ENCODE peak calls at places on chromosome 21, in seven cellular contexts. One of them, this sample, is unnamed.

GRCh38 chr21:15617968-15618367 is 111.8 kb upstream of the USP25 start:
- DNase-seq in HCT116: no peak
- DNase-seq in A549: peak
- DNase-seq in IMR-90: peak
- DNase-seq in SK-N-SH: peak
- DNase-seq in GM12878: no peak
- DNase-seq in K562: no peak
- DNase-seq in this sample: no peak

GRCh38 chr21:36572091-36572490 is 92.2 kb upstream of the CLDN14 start:
- DNase-seq in IMR-90: no peak
- DNase-seq in SK-N-SH: no peak
- DNase-seq in HCT116: no peak
- DNase-seq in K562: no peak
- DNase-seq in GM12878: no peak
- DNase-seq in A549: no peak
- DNase-seq in this sample: no peak

GRCh38 chr21:25412090-25412489 is 195.2 kb downstream of the MRPL39 start:
- DNase-seq in K562: no peak
- DNase-seq in IMR-90: peak
- DNase-seq in A549: no peak
- DNase-seq in SK-N-SH: no peak
- DNase-seq in GM12878: no peak
- DNase-seq in HCT116: no peak
- DNase-seq in this sample: no peak

GRCh38 chr21:43295016-43295958 is 126.5 kb downstream of the CRYAA start:
- DNase-seq in IMR-90: peak
- DNase-seq in HCT116: no peak
- DNase-seq in A549: peak
- DNase-seq in SK-N-SH: no peak
- DNase-seq in GM12878: no peak
- DNase-seq in K562: no peak
- DNase-seq in this sample: no peak

GRCh38 chr21:15080504-15080903 is 15.7 kb upstream of the NRIP1 start:
- DNase-seq in SK-N-SH: peak
- DNase-seq in K562: no peak
- DNase-seq in GM12878: no peak
- DNase-seq in A549: no peak
- DNase-seq in HCT116: no peak
- DNase-seq in IMR-90: no peak
- DNase-seq in this sample: no peak

GRCh38 chr21:31132574-31133242 is 94.4 kb upstream of the KRTAP19-8 start:
- DNase-seq in IMR-90: peak
- DNase-seq in A549: no peak
- DNase-seq in SK-N-SH: no peak
- DNase-seq in HCT116: no peak
- DNase-seq in GM12878: peak
- DNase-seq in K562: no peak
- DNase-seq in this sample: no peak

GRCh38 chr21:16323586-16323985 is 593.8 kb downstream of the USP25 start:
- DNase-seq in SK-N-SH: no peak
- DNase-seq in IMR-90: peak
- DNase-seq in HCT116: no peak
- DNase-seq in K562: no peak
- DNase-seq in GM12878: no peak
- DNase-seq in A549: no peak
- DNase-seq in this sample: no peak

GRCh38 chr21:38985423-38986378 is 180.0 kb downstream of the ETS2 start:
- DNase-seq in GM12878: peak
- DNase-seq in IMR-90: peak
- DNase-seq in SK-N-SH: peak
- DNase-seq in A549: no peak
- DNase-seq in K562: peak
- DNase-seq in HCT116: no peak
- DNase-seq in this sample: no peak

GRCh38 chr21:43853851-43854772 is 10.9 kb upstream of the AGPAT3 start:
- DNase-seq in IMR-90: no peak
- DNase-seq in A549: no peak
- DNase-seq in GM12878: no peak
- DNase-seq in HCT116: no peak
- DNase-seq in K562: no peak
- DNase-seq in SK-N-SH: no peak
- DNase-seq in this sample: no peak

GRCh38 chr21:32412162-32412997 is at the start of gene EVA1C:
- DNase-seq in K562: no peak
- DNase-seq in GM12878: no peak
- DNase-seq in HCT116: no peak
- DNase-seq in IMR-90: peak
- DNase-seq in A549: peak
- DNase-seq in SK-N-SH: peak
- DNase-seq in this sample: no peak

DNA sequence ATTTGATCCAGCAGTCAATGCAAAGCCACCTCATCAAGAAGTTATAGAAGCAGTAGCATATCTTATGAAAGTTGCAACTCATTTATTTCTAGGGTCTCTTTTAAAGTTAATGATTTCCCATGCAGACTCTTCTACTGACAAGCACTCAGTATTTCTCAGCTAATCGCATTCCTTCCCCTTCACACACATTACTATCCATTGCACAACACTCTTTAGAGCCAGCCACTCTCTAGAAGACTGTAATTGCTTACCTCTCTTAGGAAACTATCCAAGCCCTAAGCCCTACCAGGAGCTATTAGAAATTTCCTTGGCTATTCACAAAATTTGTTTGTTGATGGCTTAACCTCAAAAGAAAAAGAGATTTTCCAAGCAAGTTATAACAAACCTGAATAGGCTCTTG is 106.0 kb downstream of the ADAMTS1 start:
- DNase-seq in K562: no peak
- DNase-seq in A549: no peak
- DNase-seq in GM12878: no peak
- DNase-seq in SK-N-SH: no peak
- DNase-seq in HCT116: no peak
- DNase-seq in IMR-90: peak
- DNase-seq in this sample: no peak
- TF ChIP-seq RAD21 in K562: no peak
- TF ChIP-seq RAD21 in A549: no peak
- TF ChIP-seq RAD21 in GM12878: no peak
- TF ChIP-seq RAD21 in SK-N-SH: no peak
- TF ChIP-seq RAD21 in HCT116: no peak
- TF ChIP-seq RAD21 in IMR-90: no peak
- TF ChIP-seq RAD21 in this sample: no peak

DNA sequence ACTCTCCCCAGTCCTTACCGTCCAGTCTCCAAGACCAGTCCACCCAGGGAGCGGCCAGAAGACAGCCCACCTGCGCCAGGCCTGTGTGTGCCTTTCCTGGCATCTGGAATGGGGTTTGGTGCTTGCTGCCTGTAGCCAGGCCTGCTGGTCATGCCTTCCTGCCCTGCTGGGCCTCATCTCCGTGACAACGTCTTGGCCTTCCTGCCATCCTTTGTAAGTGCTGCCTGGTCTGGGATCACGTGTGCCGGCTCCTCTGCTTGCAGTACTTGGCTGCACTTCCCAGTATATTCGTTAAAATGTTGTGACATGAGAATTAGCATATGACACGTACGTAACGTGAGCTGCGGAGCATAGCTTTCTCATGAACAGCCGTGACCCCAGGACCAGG is 145.3 kb upstream of the COL6A1 start:
- DNase-seq in SK-N-SH: peak
- DNase-seq in GM12878: no peak
- DNase-seq in A549: no peak
- DNase-seq in K562: no peak
- DNase-seq in IMR-90: peak
- DNase-seq in HCT116: no peak
- DNase-seq in this sample: no peak
- TF ChIP-seq RAD21 in SK-N-SH: no peak
- TF ChIP-seq RAD21 in GM12878: no peak
- TF ChIP-seq RAD21 in A549: no peak
- TF ChIP-seq RAD21 in K562: no peak
- TF ChIP-seq RAD21 in IMR-90: no peak
- TF ChIP-seq RAD21 in HCT116: no peak
- TF ChIP-seq RAD21 in this sample: no peak

DNA sequence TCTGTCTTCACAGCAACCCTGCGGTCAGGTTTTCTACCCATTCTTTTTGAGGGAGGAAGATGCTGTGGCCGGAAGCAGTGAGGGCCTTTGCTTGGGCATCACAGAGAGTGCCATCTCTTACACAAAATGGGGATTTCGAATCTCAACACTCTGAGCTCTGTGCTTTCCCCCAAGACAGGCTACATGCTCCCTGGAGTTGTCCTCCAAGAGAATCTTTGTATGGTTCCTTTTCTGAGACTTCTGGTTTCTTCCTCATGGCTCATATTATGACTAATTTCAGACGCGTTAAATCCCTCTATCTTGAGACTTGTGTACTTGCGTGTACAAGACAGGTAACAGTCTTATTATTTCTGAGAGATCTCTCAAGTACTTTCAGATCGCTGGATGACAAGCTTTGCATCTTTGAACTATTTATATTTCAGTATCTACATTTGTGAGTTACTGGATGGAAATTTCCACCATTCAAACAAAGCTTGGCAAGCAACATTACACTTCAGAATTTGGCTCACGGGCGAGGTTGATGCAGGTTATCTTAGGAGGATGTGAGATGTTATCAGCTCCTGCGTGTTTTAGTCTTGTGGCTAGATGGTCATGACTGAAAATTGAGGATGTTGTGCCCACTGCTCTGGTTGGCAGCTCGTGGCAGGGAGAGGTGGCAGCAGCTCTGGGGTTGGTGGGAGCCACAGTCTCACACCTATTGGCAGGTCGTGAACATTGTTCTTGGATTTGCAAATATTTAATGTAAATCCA is 19.4 kb downstream of the ABCG1 start:
- DNase-seq in IMR-90: no peak
- DNase-seq in K562: no peak
- DNase-seq in HCT116: no peak
- DNase-seq in A549: no peak
- DNase-seq in SK-N-SH: no peak
- DNase-seq in GM12878: peak
- DNase-seq in this sample: no peak
- TF ChIP-seq RAD21 in IMR-90: no peak
- TF ChIP-seq RAD21 in K562: no peak
- TF ChIP-seq RAD21 in HCT116: no peak
- TF ChIP-seq RAD21 in A549: no peak
- TF ChIP-seq RAD21 in SK-N-SH: no peak
- TF ChIP-seq RAD21 in GM12878: no peak
- TF ChIP-seq RAD21 in this sample: no peak

DNA sequence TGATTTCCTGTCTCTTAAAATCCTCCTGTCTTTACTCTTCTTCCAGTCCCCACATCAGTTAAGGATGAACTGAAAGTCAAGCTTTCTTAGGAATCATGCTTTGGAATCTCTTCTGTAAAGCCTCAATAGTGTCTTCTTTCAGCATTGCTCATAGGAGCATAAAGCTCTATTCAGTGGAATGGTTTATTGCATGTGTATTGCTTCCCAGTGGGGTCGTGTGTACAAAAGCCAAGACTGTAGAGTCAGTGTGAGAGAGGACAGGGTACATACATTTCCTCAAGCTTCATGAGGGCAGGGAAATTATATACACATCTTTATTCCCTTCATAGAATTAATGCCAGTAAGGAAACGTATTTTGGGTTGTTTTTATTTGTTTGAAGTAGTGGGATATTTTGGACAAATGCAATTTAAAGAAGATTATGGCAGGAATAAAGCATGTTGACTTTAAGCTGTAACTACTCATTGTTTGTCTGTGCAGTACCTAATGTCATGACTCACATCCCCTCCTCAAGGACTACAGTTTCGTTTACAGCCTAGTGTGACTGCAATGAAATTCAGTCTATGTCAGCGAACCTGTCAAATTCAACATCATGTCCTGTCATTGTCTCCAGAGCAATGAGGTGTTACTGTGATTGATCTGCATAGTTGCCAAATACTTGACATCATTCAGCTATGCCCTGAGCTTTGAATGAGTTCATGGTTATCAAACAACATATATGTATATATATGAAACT is 2164.2 kb downstream of the NCAM2 start:
- DNase-seq in K562: no peak
- DNase-seq in HCT116: no peak
- DNase-seq in SK-N-SH: no peak
- DNase-seq in IMR-90: no peak
- DNase-seq in A549: no peak
- DNase-seq in GM12878: no peak
- DNase-seq in this sample: no peak
- TF ChIP-seq RAD21 in K562: no peak
- TF ChIP-seq RAD21 in HCT116: no peak
- TF ChIP-seq RAD21 in SK-N-SH: no peak
- TF ChIP-seq RAD21 in IMR-90: no peak
- TF ChIP-seq RAD21 in A549: no peak
- TF ChIP-seq RAD21 in GM12878: no peak
- TF ChIP-seq RAD21 in this sample: no peak

GRCh38 chr21:34808569-34809204 is 139.9 kb downstream of the CLIC6 start:
- DNase-seq in GM12878: no peak
- DNase-seq in HCT116: no peak
- DNase-seq in K562: no peak
- DNase-seq in IMR-90: peak
- DNase-seq in A549: peak
- DNase-seq in SK-N-SH: no peak
- DNase-seq in this sample: no peak
- TF ChIP-seq RAD21 in GM12878: no peak
- TF ChIP-seq RAD21 in HCT116: no peak
- TF ChIP-seq RAD21 in K562: no peak
- TF ChIP-seq RAD21 in IMR-90: no peak
- TF ChIP-seq RAD21 in A549: no peak
- TF ChIP-seq RAD21 in SK-N-SH: no peak
- TF ChIP-seq RAD21 in this sample: no peak